ENCODE peak calls at places on chromosomes 4 and X, in six cellular contexts. One of them, this sample, is unnamed. For H3K27me3 and H3K36me3, the result is how much of the 10 kb centered on the place peaks cover.

GRCh38 chr4:6137027-6137746 is 63.2 kb downstream of the JAKMIP1 start:
- DNase-seq in H1: no peak
- DNase-seq in IMR-90: no peak
- DNase-seq in neuronal stem cell: no peak
- DNase-seq in GM23248: no peak
- DNase-seq in effector memory CD4-positive, alpha-beta T cell: no peak
- DNase-seq in this sample: no peak

GRCh38 chrX:14916017-14916674 is 42.9 kb downstream of the MOSPD2 start:
- DNase-seq in effector memory CD4-positive, alpha-beta T cell: no peak
- DNase-seq in H1: no peak
- DNase-seq in IMR-90: peak
- DNase-seq in GM23248: peak
- DNase-seq in neuronal stem cell: no peak
- DNase-seq in this sample: no peak

GRCh38 chr4:20386906-20387305 is 135.2 kb downstream of the SLIT2 start:
- DNase-seq in neuronal stem cell: no peak
- DNase-seq in H1: no peak
- DNase-seq in GM23248: no peak
- DNase-seq in effector memory CD4-positive, alpha-beta T cell: no peak
- DNase-seq in IMR-90: no peak
- DNase-seq in this sample: peak

GRCh38 chrX:14509325-14510057 is 19.8 kb upstream of the GLRA2 start:
- DNase-seq in H1: no peak
- DNase-seq in IMR-90: no peak
- DNase-seq in neuronal stem cell: no peak
- DNase-seq in GM23248: no peak
- DNase-seq in effector memory CD4-positive, alpha-beta T cell: no peak
- DNase-seq in this sample: no peak

GRCh38 chr4:140675599-140676231 is 80.5 kb downstream of the TBC1D9 start:
- DNase-seq in effector memory CD4-positive, alpha-beta T cell: no peak
- DNase-seq in H1: no peak
- DNase-seq in IMR-90: peak
- DNase-seq in GM23248: peak
- DNase-seq in neuronal stem cell: no peak
- DNase-seq in this sample: no peak

GRCh38 chr4:159487284-159487747 is 384.4 kb downstream of the RAPGEF2 start:
- DNase-seq in neuronal stem cell: peak
- DNase-seq in GM23248: peak
- DNase-seq in effector memory CD4-positive, alpha-beta T cell: no peak
- DNase-seq in IMR-90: peak
- DNase-seq in H1: peak
- DNase-seq in this sample: peak

GRCh38 chr4:139774759-139775487 is 109.3 kb downstream of the MGST2 start:
- DNase-seq in GM23248: no peak
- DNase-seq in H1: no peak
- DNase-seq in effector memory CD4-positive, alpha-beta T cell: no peak
- DNase-seq in IMR-90: no peak
- DNase-seq in neuronal stem cell: no peak
- DNase-seq in this sample: no peak

GRCh38 chr4:14091966-14092365 is 464.4 kb upstream of the BOD1L1 start:
- DNase-seq in H1: no peak
- DNase-seq in IMR-90: peak
- DNase-seq in effector memory CD4-positive, alpha-beta T cell: no peak
- DNase-seq in neuronal stem cell: no peak
- DNase-seq in GM23248: peak
- DNase-seq in this sample: no peak

GRCh38 chr4:183078634-183079033 is 20.4 kb upstream of the WWC2 start:
- DNase-seq in effector memory CD4-positive, alpha-beta T cell: no peak
- DNase-seq in GM23248: no peak
- DNase-seq in neuronal stem cell: no peak
- DNase-seq in H1: no peak
- DNase-seq in IMR-90: no peak
- DNase-seq in this sample: no peak

GRCh38 chr4:2411786-2412510 is 6.5 kb downstream of the ZFYVE28 start:
- DNase-seq in IMR-90: no peak
- DNase-seq in GM23248: no peak
- DNase-seq in effector memory CD4-positive, alpha-beta T cell: no peak
- DNase-seq in H1: no peak
- DNase-seq in neuronal stem cell: no peak
- DNase-seq in this sample: no peak

GRCh38 chr4:4666693-4667642 is 125.1 kb upstream of the STX18 start:
- DNase-seq in H1: no peak
- DNase-seq in GM23248: peak
- DNase-seq in IMR-90: no peak
- DNase-seq in effector memory CD4-positive, alpha-beta T cell: no peak
- DNase-seq in neuronal stem cell: no peak
- DNase-seq in this sample: no peak

GRCh38 chr4:128840711-128841318 is 31.3 kb downstream of the JADE1 start:
- DNase-seq in GM23248: no peak
- DNase-seq in IMR-90: no peak
- DNase-seq in neuronal stem cell: no peak
- DNase-seq in effector memory CD4-positive, alpha-beta T cell: no peak
- DNase-seq in H1: no peak
- DNase-seq in this sample: peak

GRCh38 chr4:20376070-20376469 is 124.4 kb downstream of the SLIT2 start:
- DNase-seq in H1: no peak
- DNase-seq in GM23248: no peak
- DNase-seq in neuronal stem cell: no peak
- DNase-seq in effector memory CD4-positive, alpha-beta T cell: no peak
- DNase-seq in IMR-90: no peak
- DNase-seq in this sample: no peak

GRCh38 chr4:16106956-16107355 is 23.1 kb upstream of the PROM1 start:
- DNase-seq in H1: no peak
- DNase-seq in neuronal stem cell: no peak
- DNase-seq in GM23248: no peak
- DNase-seq in effector memory CD4-positive, alpha-beta T cell: no peak
- DNase-seq in IMR-90: no peak
- DNase-seq in this sample: no peak

GRCh38 chr4:10157478-10158354 is 41.1 kb upstream of the WDR1 start:
- DNase-seq in GM23248: peak
- DNase-seq in neuronal stem cell: peak
- DNase-seq in IMR-90: peak
- DNase-seq in H1: peak
- DNase-seq in effector memory CD4-positive, alpha-beta T cell: peak
- DNase-seq in this sample: peak

GRCh38 chrX:49230500-49231232 is 2.5 kb downstream of the CACNA1F start:
- DNase-seq in GM23248: peak
- DNase-seq in IMR-90: no peak
- DNase-seq in neuronal stem cell: peak
- DNase-seq in effector memory CD4-positive, alpha-beta T cell: peak
- DNase-seq in H1: no peak
- DNase-seq in this sample: no peak

GRCh38 chrX:9995855-9996339 is 28.7 kb downstream of the CLDN34 start:
- DNase-seq in effector memory CD4-positive, alpha-beta T cell: peak
- DNase-seq in neuronal stem cell: no peak
- DNase-seq in GM23248: peak
- DNase-seq in H1: peak
- DNase-seq in IMR-90: peak
- DNase-seq in this sample: peak

GRCh38 chr4:15455290-15455689 is 14.4 kb upstream of the CC2D2A start:
- DNase-seq in H1: no peak
- DNase-seq in neuronal stem cell: no peak
- DNase-seq in IMR-90: peak
- DNase-seq in effector memory CD4-positive, alpha-beta T cell: no peak
- DNase-seq in GM23248: peak
- DNase-seq in this sample: no peak

GRCh38 chr4:186144596-186145569 is 40.4 kb downstream of the FAM149A start:
- DNase-seq in IMR-90: peak
- DNase-seq in neuronal stem cell: peak
- DNase-seq in effector memory CD4-positive, alpha-beta T cell: no peak
- DNase-seq in GM23248: peak
- DNase-seq in H1: no peak
- DNase-seq in this sample: peak
- H3K27ac ChIP-seq in IMR-90: peak
- H3K27ac ChIP-seq in neuronal stem cell: peak
- H3K27ac ChIP-seq in effector memory CD4-positive, alpha-beta T cell: no peak
- H3K27ac ChIP-seq in GM23248: no peak
- H3K27ac ChIP-seq in H1: no peak
- H3K27ac ChIP-seq in this sample: peak

GRCh38 chr4:108367751-108368150 is 199.0 kb upstream of the LEF1 start:
- DNase-seq in neuronal stem cell: no peak
- DNase-seq in H1: no peak
- DNase-seq in IMR-90: no peak
- DNase-seq in effector memory CD4-positive, alpha-beta T cell: no peak
- DNase-seq in GM23248: no peak
- DNase-seq in this sample: no peak

GRCh38 chr4:108369035-108369655 is 200.4 kb upstream of the LEF1 start:
- DNase-seq in neuronal stem cell: no peak
- DNase-seq in H1: no peak
- DNase-seq in effector memory CD4-positive, alpha-beta T cell: no peak
- DNase-seq in IMR-90: no peak
- DNase-seq in GM23248: no peak
- DNase-seq in this sample: no peak

GRCh38 chr4:108370291-108370690 is 201.6 kb upstream of the LEF1 start:
- DNase-seq in neuronal stem cell: no peak
- DNase-seq in IMR-90: no peak
- DNase-seq in effector memory CD4-positive, alpha-beta T cell: no peak
- DNase-seq in H1: no peak
- DNase-seq in GM23248: no peak
- DNase-seq in this sample: no peak

GRCh38 chr4:108372678-108373077 is 203.9 kb upstream of the LEF1 start:
- DNase-seq in effector memory CD4-positive, alpha-beta T cell: no peak
- DNase-seq in IMR-90: no peak
- DNase-seq in neuronal stem cell: no peak
- DNase-seq in H1: no peak
- DNase-seq in GM23248: no peak
- DNase-seq in this sample: no peak

DNA sequence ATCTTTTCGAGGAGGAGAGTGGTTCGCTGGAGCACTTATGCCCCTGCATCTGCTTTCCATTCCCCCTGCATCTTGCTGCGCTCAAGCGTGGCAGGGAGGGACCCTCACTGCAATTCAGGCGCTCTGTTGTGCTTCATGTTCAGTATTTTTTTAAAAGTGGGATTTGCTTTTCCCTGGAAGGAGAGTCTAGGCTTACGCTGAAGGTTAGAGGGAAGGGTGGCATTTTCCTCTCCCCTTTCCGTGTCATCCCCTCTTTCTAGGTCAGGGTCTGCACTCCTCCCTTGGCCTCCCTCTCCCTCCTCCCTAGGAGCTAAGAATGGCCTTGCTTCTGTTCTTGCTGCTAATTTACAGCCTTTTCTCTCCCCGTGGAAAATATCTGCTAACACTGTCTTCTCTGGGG is 202.1 kb upstream of the LEF1 start:
- DNase-seq in neuronal stem cell: no peak
- DNase-seq in effector memory CD4-positive, alpha-beta T cell: no peak
- DNase-seq in H1: no peak
- DNase-seq in IMR-90: no peak
- DNase-seq in GM23248: no peak
- DNase-seq in this sample: no peak
- H3K27me3 ChIP-seq in neuronal stem cell: under half
- H3K27me3 ChIP-seq in effector memory CD4-positive, alpha-beta T cell: under half
- H3K27me3 ChIP-seq in H1: under half
- H3K27me3 ChIP-seq in IMR-90: under half
- H3K27me3 ChIP-seq in GM23248: half or more
- H3K27me3 ChIP-seq in this sample: under half

GRCh38 chr4:145907363-145907762 is 31.3 kb downstream of the ZNF827 start:
- DNase-seq in effector memory CD4-positive, alpha-beta T cell: no peak
- DNase-seq in GM23248: no peak
- DNase-seq in H1: no peak
- DNase-seq in neuronal stem cell: no peak
- DNase-seq in IMR-90: no peak
- DNase-seq in this sample: no peak

GRCh38 chr4:145899886-145900466 is 38.6 kb downstream of the ZNF827 start:
- DNase-seq in neuronal stem cell: no peak
- DNase-seq in GM23248: no peak
- DNase-seq in IMR-90: no peak
- DNase-seq in H1: no peak
- DNase-seq in effector memory CD4-positive, alpha-beta T cell: no peak
- DNase-seq in this sample: no peak

GRCh38 chr4:145898926-145899531 is 39.6 kb downstream of the ZNF827 start:
- DNase-seq in effector memory CD4-positive, alpha-beta T cell: no peak
- DNase-seq in GM23248: no peak
- DNase-seq in neuronal stem cell: no peak
- DNase-seq in IMR-90: no peak
- DNase-seq in H1: no peak
- DNase-seq in this sample: no peak

GRCh38 chr4:145904413-145905177 is 34.0 kb downstream of the ZNF827 start:
- DNase-seq in effector memory CD4-positive, alpha-beta T cell: no peak
- DNase-seq in IMR-90: peak
- DNase-seq in neuronal stem cell: no peak
- DNase-seq in H1: no peak
- DNase-seq in GM23248: peak
- DNase-seq in this sample: no peak

DNA sequence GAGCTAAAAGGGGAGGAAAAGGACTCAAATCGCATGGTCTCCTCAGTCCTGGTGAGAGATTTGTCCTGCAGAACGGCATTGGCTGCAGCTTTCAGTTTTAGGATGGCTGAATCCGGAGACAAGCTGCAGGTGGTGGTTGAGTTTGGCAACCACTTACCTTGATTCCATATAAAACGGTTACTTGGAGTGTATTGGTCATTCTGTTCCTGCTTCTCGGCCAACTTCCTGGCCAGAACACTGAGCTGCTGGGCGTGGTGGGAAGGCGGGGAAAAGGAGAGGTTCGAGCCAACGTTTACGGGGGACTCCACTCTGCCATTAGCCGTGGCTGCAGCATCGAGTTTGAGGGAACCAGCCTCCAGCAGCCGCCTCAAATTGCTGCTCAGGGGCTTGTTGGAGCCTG is 36.1 kb downstream of the ZNF827 start:
- DNase-seq in H1: no peak
- DNase-seq in neuronal stem cell: no peak
- DNase-seq in GM23248: no peak
- DNase-seq in effector memory CD4-positive, alpha-beta T cell: no peak
- DNase-seq in IMR-90: no peak
- DNase-seq in this sample: no peak
- H3K36me3 ChIP-seq in H1: under half
- H3K36me3 ChIP-seq in neuronal stem cell: under half
- H3K36me3 ChIP-seq in GM23248: under half
- H3K36me3 ChIP-seq in effector memory CD4-positive, alpha-beta T cell: under half
- H3K36me3 ChIP-seq in IMR-90: under half
- H3K36me3 ChIP-seq in this sample: under half

GRCh38 chr4:95156452-95156765 is 392.4 kb downstream of the UNC5C start:
- DNase-seq in H1: no peak
- DNase-seq in IMR-90: no peak
- DNase-seq in effector memory CD4-positive, alpha-beta T cell: no peak
- DNase-seq in GM23248: no peak
- DNase-seq in neuronal stem cell: no peak
- DNase-seq in this sample: no peak
- H3K27ac ChIP-seq in H1: no peak
- H3K27ac ChIP-seq in IMR-90: no peak
- H3K27ac ChIP-seq in effector memory CD4-positive, alpha-beta T cell: no peak
- H3K27ac ChIP-seq in GM23248: no peak
- H3K27ac ChIP-seq in neuronal stem cell: no peak
- H3K27ac ChIP-seq in this sample: no peak

DNA sequence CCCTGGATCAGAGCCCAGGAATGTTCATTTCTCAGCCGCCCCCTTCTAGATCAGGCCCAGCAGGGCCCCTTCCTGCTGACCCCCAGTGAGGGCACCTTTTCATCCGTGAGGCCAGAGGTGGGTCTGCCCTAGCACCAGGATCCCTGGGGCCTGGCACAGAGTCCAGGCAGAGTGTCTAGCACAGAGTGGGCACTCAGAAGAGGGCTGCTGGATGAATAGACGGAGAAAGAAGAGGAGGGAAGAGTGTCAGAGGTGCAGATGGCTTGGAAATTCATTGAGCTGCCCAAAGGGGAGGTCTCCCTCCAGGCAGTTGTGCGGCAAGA is 106.5 kb downstream of the CPZ start:
- DNase-seq in H1: no peak
- DNase-seq in IMR-90: no peak
- DNase-seq in neuronal stem cell: no peak
- DNase-seq in GM23248: no peak
- DNase-seq in effector memory CD4-positive, alpha-beta T cell: no peak
- DNase-seq in this sample: no peak
- H3K27me3 ChIP-seq in H1: under half
- H3K27me3 ChIP-seq in IMR-90: under half
- H3K27me3 ChIP-seq in neuronal stem cell: half or more
- H3K27me3 ChIP-seq in GM23248: under half
- H3K27me3 ChIP-seq in effector memory CD4-positive, alpha-beta T cell: under half
- H3K27me3 ChIP-seq in this sample: under half